ENCODE peak calls at places on chromosomes 4 and X, in six cellular contexts. M is AG08396, X is ELR, E is GM20000, V is dermis blood vessel endothelial cell, W is Kasumi-1. C is an unnamed sample.

GRCh38 chr4:180630012-180630411 is 1613.2 kb upstream of the TENM3 start:
- DNase-seq in M (no peak), E (no peak), V (no peak), X (no peak), W (no peak), C (no peak)

GRCh38 chr4:84470204-84470785 is 28.8 kb downstream of the NKX6-1 start:
- DNase-seq in M (no peak), W (peak), E (no peak), X (peak), V (peak), C (no peak)

GRCh38 chr4:74715731-74716435 is 78.4 kb downstream of the BTC start:
- DNase-seq in M (no peak), V (no peak), W (no peak), X (no peak), E (no peak), C (no peak)

GRCh38 chrX:132059973-132060540 is 37.0 kb downstream of the STK26 start:
- DNase-seq in M (no peak), E (no peak), V (no peak), W (no peak), X (no peak), C (no peak)

GRCh38 chr4:112895785-112896184 is 153.7 kb upstream of the ANK2 start:
- DNase-seq in M (no peak), E (no peak), V (no peak), W (no peak), X (peak), C (no peak)

GRCh38 chr4:48227662-48228061 is 42.0 kb downstream of the TEC start:
- DNase-seq in M (no peak), X (no peak), W (no peak), E (no peak), V (no peak), C (no peak)

GRCh38 chr4:148056879-148057278 is 325.0 kb downstream of the ARHGAP10 start:
- DNase-seq in V (peak), M (peak), W (peak), X (peak), E (peak), C (peak)

GRCh38 chrX:11470231-11470630 is 177.0 kb downstream of the AMELX start:
- DNase-seq in X (peak), V (peak), E (no peak), W (no peak), M (peak), C (no peak)

GRCh38 chr4:128776794-128777216 is 32.7 kb upstream of the JADE1 start:
- DNase-seq in W (no peak), V (peak), M (peak), X (peak), E (no peak), C (no peak)

C was measured in germinal center.